ENCODE peak calls at places on chromosomes 13 and 19, in nine cellular contexts. R, W, D, E, S, V, O, K and B are unnamed samples.
A peak's percentile ranks its signal among the peaks of the same experiment; 100 is the strongest.

GRCh38 chr19:48443262-48443661 is 2.5 kb upstream of the GRWD1 start:
- DNase-seq in R (no peak), W (no peak), D (peak; percentile 53), E (no peak), S (peak; percentile 43), V (peak; percentile 66), O (no peak), K (peak; percentile 42), B (no peak)

GRCh38 chr13:114226088-114226487 is 8.6 kb upstream of the CDC16 start:
- DNase-seq in R (no peak), W (no peak), D (no peak), E (no peak), S (no peak), V (no peak), O (no peak), K (no peak), B (peak; percentile 13)

GRCh38 chr19:5727453-5728050 is 7.1 kb downstream of the CATSPERD start:
- DNase-seq in R (no peak), W (no peak), D (no peak), E (no peak), S (no peak), V (no peak), O (no peak), K (no peak), B (no peak)

GRCh38 chr19:959935-960502 is 24.1 kb upstream of the WDR18 start:
- DNase-seq in R (no peak), W (no peak), D (no peak), E (no peak), S (no peak), V (peak; percentile 87), O (no peak), K (peak; percentile 66), B (no peak)

GRCh38 chr19:40576585-40577451 is at the start of gene SHKBP1:
- DNase-seq in R (peak; percentile 97), W (peak; percentile 97), D (peak; percentile 99), E (peak; percentile 95), S (peak; percentile 95), V (peak; percentile 98), O (peak; percentile 90), K (peak; percentile 96), B (peak; percentile 92)

GRCh38 chr13:26605845-26606244 is 48.4 kb downstream of the WASF3 start:
- DNase-seq in R (no peak), W (no peak), D (no peak), E (peak; percentile 20), S (no peak), V (peak; percentile 83), O (no peak), K (peak; percentile 50), B (no peak)

GRCh38 chr13:79119578-79120107 is 286.4 kb downstream of the RBM26 start:
- DNase-seq in R (no peak), W (no peak), D (no peak), E (no peak), S (no peak), V (no peak), O (no peak), K (no peak), B (no peak)

GRCh38 chr19:38661996-38662395 is 14.5 kb downstream of the ACTN4 start:
- DNase-seq in R (peak; percentile 27), W (no peak), D (no peak), E (no peak), S (peak; percentile 69), V (no peak), O (no peak), K (no peak), B (no peak)

GRCh38 chr13:114226699-114227323 is 7.9 kb upstream of the CDC16 start:
- DNase-seq in R (peak; percentile 89), W (peak; percentile 91), D (peak; percentile 88), E (peak; percentile 87), S (peak; percentile 94), V (peak; percentile 98), O (peak; percentile 90), K (peak; percentile 94), B (peak; percentile 77)

GRCh38 chr19:13002389-13002898 is 7.2 kb downstream of the NFIX start:
- DNase-seq in R (no peak), W (no peak), D (no peak), E (no peak), S (peak; percentile 73), V (no peak), O (no peak), K (no peak), B (no peak)

GRCh38 chr13:24671367-24672117 is 8.7 kb upstream of the ATP12A start:
- DNase-seq in R (no peak), W (no peak), D (peak; percentile 51), E (peak; percentile 28), S (no peak), V (peak; percentile 84), O (no peak), K (peak; percentile 35), B (peak; percentile 96)

GRCh38 chr13:113922412-113923118 is 51.3 kb downstream of the C13orf46 start:
- DNase-seq in R (no peak), W (peak; percentile 63), D (no peak), E (no peak), S (peak; percentile 11), V (peak; percentile 33), O (no peak), K (peak; percentile 3), B (peak; percentile 39)

GRCh38 chr19:16127080-16127479 is 15.4 kb downstream of the RAB8A start:
- DNase-seq in R (no peak), W (no peak), D (no peak), E (no peak), S (no peak), V (no peak), O (no peak), K (no peak), B (no peak)

GRCh38 chr19:16127776-16128371 is 15.6 kb upstream of the HSH2D start:
- DNase-seq in R (no peak), W (no peak), D (no peak), E (no peak), S (no peak), V (no peak), O (no peak), K (no peak), B (no peak)

GRCh38 chr19:16121967-16122366 is 10.3 kb downstream of the RAB8A start:
- DNase-seq in R (no peak), W (no peak), D (no peak), E (no peak), S (no peak), V (no peak), O (no peak), K (no peak), B (no peak)

GRCh38 chr19:16124953-16125352 is 13.3 kb downstream of the RAB8A start:
- DNase-seq in R (no peak), W (no peak), D (no peak), E (no peak), S (no peak), V (no peak), O (no peak), K (no peak), B (no peak)

GRCh38 chr19:16125738-16126495 is 14.2 kb downstream of the RAB8A start:
- DNase-seq in R (no peak), W (no peak), D (no peak), E (no peak), S (no peak), V (no peak), O (no peak), K (no peak), B (no peak)
- TF ChIP-seq CTCF in R (no peak), W (no peak), D (no peak), E (no peak), S (no peak), V (no peak), O (no peak), K (no peak), B (no peak)

GRCh38 chr19:11597202-11598102 is at the start of gene ZNF627:
- DNase-seq in R (peak; percentile 99), W (peak; percentile 99), D (peak; percentile 98), E (peak; percentile 99), S (peak; percentile 100), V (peak; percentile 99), O (peak; percentile 97), K (peak; percentile 100), B (peak; percentile 98)
- TF ChIP-seq CTCF in R (no peak), W (no peak), D (peak; percentile 0), E (no peak), S (peak; percentile 53), V (peak; percentile 42), O (peak; percentile 20), K (no peak), B (peak; percentile 26)

GRCh38 chr13:109332501-109333499 is 453.6 kb downstream of the IRS2 start:
- DNase-seq in R (peak; percentile 47), W (no peak), D (no peak), E (no peak), S (peak; percentile 44), V (no peak), O (no peak), K (peak; percentile 15), B (no peak)
- TF ChIP-seq CTCF in R (no peak), W (no peak), D (no peak), E (no peak), S (peak; percentile 16), V (peak; percentile 49), O (no peak), K (no peak), B (no peak)

DNA sequence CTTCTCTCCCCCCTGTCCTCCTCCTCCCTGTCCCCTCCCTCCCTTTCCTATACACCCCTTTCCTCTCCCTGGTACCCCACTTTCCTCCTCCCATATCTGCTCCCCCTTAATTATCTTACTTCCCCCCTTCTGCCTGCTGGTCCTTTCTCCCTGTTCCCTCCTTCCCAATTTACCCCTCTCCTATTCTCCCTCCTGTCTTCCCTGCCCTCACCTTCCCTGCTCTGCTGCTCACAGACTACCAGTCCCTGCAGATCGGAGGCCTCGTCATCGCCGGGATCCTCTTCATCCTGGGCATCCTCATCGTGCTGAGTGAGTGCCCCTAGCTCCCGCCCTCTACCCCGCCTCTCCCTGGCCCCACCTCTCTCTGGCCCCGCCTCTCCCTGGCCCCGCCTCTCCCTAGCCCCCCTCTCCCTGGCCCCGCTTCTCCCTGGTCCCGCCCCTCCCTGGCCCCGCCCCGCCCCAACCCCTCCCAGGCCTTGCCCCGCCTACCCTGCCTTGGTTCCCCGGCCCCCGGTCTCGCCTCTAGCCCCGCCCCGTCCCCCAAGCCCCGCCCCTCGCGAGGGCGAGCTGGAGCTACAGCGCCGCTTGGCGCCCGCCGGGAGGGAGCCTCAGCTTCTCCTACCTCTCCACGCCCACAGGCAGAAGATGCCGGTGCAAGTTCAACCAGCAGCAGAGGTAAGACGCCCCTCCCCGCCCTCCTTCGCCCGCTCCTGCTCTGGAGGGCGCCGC is 2.0 kb upstream of the FXYD7 start:
- DNase-seq in R (peak; percentile 99), W (peak; percentile 94), D (peak; percentile 100), E (peak; percentile 98), S (peak; percentile 97), V (peak; percentile 100), O (peak; percentile 70), K (peak; percentile 98), B (peak; percentile 90)
- TF ChIP-seq CTCF in R (peak; percentile 44), W (peak; percentile 38), D (peak; percentile 64), E (peak; percentile 44), S (peak; percentile 24), V (peak; percentile 55), O (peak; percentile 29), K (no peak), B (peak; percentile 47)